ENCODE peak calls at places on chromosomes 16 and 17, in eight cellular contexts. Y is heart right ventricle, E is lung, W is K562, S is uterus, C is esophagus squamous epithelium, A is PC-9, U is A549. H is an unnamed sample. For H3K4me1, the result is how much of the 10 kb centered on the place peaks cover.

GRCh38 chr16:86751081-86752030 is 173.0 kb downstream of the FOXL1 start:
- DNase-seq in Y (no peak), C (no peak), E (no peak), S (no peak), W (no peak), A (no peak), U (peak), H (no peak)

GRCh38 chr16:50540711-50541007 is 7.5 kb upstream of the NKD1 start:
- DNase-seq in W (no peak), C (no peak), E (no peak), Y (no peak), S (no peak), A (no peak), U (no peak), H (no peak)

GRCh38 chr17:48843172-48843900 is 12.5 kb downstream of the CALCOCO2 start:
- DNase-seq in U (no peak), A (no peak), E (no peak), S (no peak), W (no peak), C (no peak), Y (no peak), H (no peak)

GRCh38 chr16:68013440-68013839 is 2.3 kb downstream of the DPEP2NB start:
- DNase-seq in E (no peak), Y (no peak), C (no peak), A (no peak), W (no peak), U (no peak), S (no peak), H (no peak)

GRCh38 chr16:11670171-11671131 is 2.2 kb downstream of the SNN start:
- DNase-seq in C (no peak), W (no peak), E (no peak), S (no peak), A (no peak), U (no peak), Y (no peak), H (no peak)

GRCh38 chr16:72639494-72639893 is 408.4 kb downstream of the ZFHX3 start:
- DNase-seq in E (no peak), U (peak), S (no peak), A (no peak), W (no peak), C (no peak), Y (no peak), H (no peak)

GRCh38 chr17:82246365-82247174 is 17.7 kb downstream of the SLC16A3 start:
- DNase-seq in W (no peak), A (peak), E (no peak), U (peak), S (peak), C (no peak), Y (no peak), H (no peak)

GRCh38 chr16:85227924-85228462 is 115.7 kb upstream of the CIBAR2 start:
- DNase-seq in A (no peak), S (peak), E (no peak), Y (no peak), U (no peak), W (peak), C (no peak), H (no peak)

GRCh38 chr17:72812823-72813222 is 279.7 kb downstream of the SLC39A11 start:
- DNase-seq in S (no peak), C (no peak), W (no peak), U (no peak), E (no peak), Y (no peak), A (no peak), H (no peak)

GRCh38 chr17:9021158-9021984 is at the start of gene NTN1:
- DNase-seq in U (no peak), C (no peak), S (peak), A (peak), W (no peak), E (no peak), Y (peak), H (no peak)

GRCh38 chr16:63037761-63038562 is 1001.7 kb upstream of the CDH8 start:
- DNase-seq in S (no peak), C (no peak), E (no peak), W (no peak), U (no peak), A (no peak), Y (no peak), H (no peak)

GRCh38 chr16:25108054-25108453 is 3.5 kb upstream of the LCMT1 start:
- DNase-seq in Y (no peak), C (no peak), W (peak), A (peak), U (peak), E (no peak), S (no peak), H (no peak)

GRCh38 chr16:87068751-87069150 is 248.4 kb downstream of the C16orf95 start:
- DNase-seq in A (no peak), E (no peak), S (no peak), C (no peak), Y (no peak), W (no peak), U (no peak), H (no peak)

GRCh38 chr16:57628782-57629181 is 352 bp downstream of the ADGRG1 start:
- DNase-seq in A (no peak), S (no peak), U (no peak), W (no peak), C (no peak), E (no peak), Y (no peak), H (no peak)

GRCh38 chr17:49125449-49125848 is 7.1 kb upstream of the B4GALNT2 start:
- DNase-seq in U (no peak), Y (no peak), C (no peak), A (no peak), W (no peak), S (no peak), E (no peak), H (no peak)

GRCh38 chr17:2391597-2392251 is 9.1 kb downstream of the MNT start:
- DNase-seq in C (no peak), S (no peak), E (no peak), A (no peak), U (no peak), Y (no peak), W (no peak), H (no peak)

GRCh38 chr16:49348408-49349176 is 25.0 kb upstream of the C16orf78 start:
- DNase-seq in C (no peak), W (peak), U (peak), Y (no peak), E (no peak), A (no peak), S (no peak), H (no peak)

DNA sequence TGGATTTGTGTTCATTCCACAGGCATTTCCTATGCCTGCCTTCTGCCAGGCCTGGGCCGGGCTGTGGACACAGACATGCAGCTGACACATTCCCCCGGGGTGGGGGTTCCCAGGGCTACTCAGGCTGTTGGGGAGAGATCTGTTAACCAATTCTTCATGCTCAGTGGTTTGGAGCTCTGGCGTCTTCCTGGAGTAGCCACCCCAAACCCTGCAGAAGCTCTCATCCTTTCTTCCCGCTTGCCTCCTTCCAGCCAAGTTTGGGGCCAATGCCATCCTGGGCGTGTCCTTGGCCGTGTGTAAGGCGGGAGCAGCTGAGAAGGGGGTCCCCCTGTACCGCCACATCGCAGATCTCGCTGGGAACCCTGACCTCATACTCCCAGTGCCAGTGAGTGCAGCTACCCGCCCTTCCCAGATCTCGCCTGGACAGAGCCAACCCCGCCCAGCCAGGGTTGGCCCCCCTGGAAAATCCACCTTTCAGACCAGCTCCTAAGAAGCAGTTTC is 2.6 kb downstream of the ENO3 start:
- DNase-seq in C (no peak), A (no peak), U (no peak), S (no peak), E (no peak), W (no peak), Y (no peak), H (no peak)
- H3K4me3 ChIP-seq in C (no peak), A (no peak), U (no peak), S (no peak), E (no peak), W (no peak), Y (peak), H (no peak)

GRCh38 chr16:78309763-78310162 is 210.3 kb downstream of the WWOX start:
- DNase-seq in A (no peak), S (no peak), E (no peak), C (no peak), U (no peak), W (no peak), Y (no peak), H (no peak)
- H3K27ac ChIP-seq in A (no peak), S (no peak), E (no peak), C (no peak), U (no peak), W (no peak), Y (no peak), H (no peak)

GRCh38 chr16:27753563-27753962 is 203.6 kb downstream of the KATNIP start:
- DNase-seq in U (no peak), W (no peak), A (no peak), C (no peak), E (no peak), Y (no peak), S (no peak), H (no peak)
- H3K4me1 ChIP-seq in U (under half), W (under half), A (under half), C (under half), E (under half), Y (under half), S (under half), H (under half)

GRCh38 chr17:15262291-15263205 is 2.6 kb downstream of the PMP22 start:
- DNase-seq in U (peak), S (peak), E (peak), Y (peak), W (peak), A (peak), C (peak), H (no peak)

GRCh38 chr17:15263206-15263579 is 1.9 kb downstream of the PMP22 start:
- DNase-seq in A (no peak), W (no peak), U (peak), Y (peak), C (peak), S (peak), E (peak), H (no peak)

GRCh38 chr17:15265131-15265530 is at the start of gene PMP22:
- DNase-seq in A (no peak), C (no peak), Y (peak), E (no peak), U (no peak), S (peak), W (no peak), H (no peak)

GRCh38 chr17:15264542-15264941 is 584 bp downstream of the PMP22 start:
- DNase-seq in Y (peak), S (no peak), U (peak), E (no peak), A (peak), C (no peak), W (no peak), H (no peak)

GRCh38 chr17:15263680-15264079 is 1.4 kb downstream of the PMP22 start:
- DNase-seq in Y (no peak), S (no peak), W (no peak), U (no peak), E (no peak), C (no peak), A (no peak), H (no peak)
- H3K4me3 ChIP-seq in Y (peak), S (peak), W (no peak), U (peak), E (no peak), C (peak), A (no peak), H (no peak)